ENCODE peak calls at places on chromosomes 6 and 20, in eight cellular contexts. F is left ventricle myocardium inferior, I is GM20000, Y is cardiac fibroblast, J is HFF-Myc, E is esophagus squamous epithelium, B is omental fat pad, G is endothelial cell. C is an unnamed sample.

GRCh38 chr6:90370493-90370959 is 73.9 kb upstream of the BACH2 start:
- DNase-seq in F (no peak), I (no peak), Y (no peak), J (no peak), E (no peak), B (no peak), G (no peak), C (no peak)

GRCh38 chr6:150366118-150366778 is 2.6 kb upstream of the IYD start:
- DNase-seq in F (no peak), I (no peak), Y (no peak), J (no peak), E (no peak), B (no peak), G (no peak), C (no peak)

GRCh38 chr20:36736451-36737182 is 9.3 kb downstream of the NDRG3 start:
- DNase-seq in F (no peak), I (no peak), Y (no peak), J (no peak), E (no peak), B (no peak), G (peak; percentile 6), C (no peak)

GRCh38 chr6:41643899-41644269 is 5.6 kb downstream of the MDFI start:
- DNase-seq in F (no peak), I (no peak), Y (no peak), J (no peak), E (no peak), B (no peak), G (no peak), C (no peak)

GRCh38 chr6:16576391-16577368 is 184.6 kb downstream of the ATXN1 start:
- DNase-seq in F (no peak), I (peak; percentile 39), Y (no peak), J (no peak), E (no peak), B (no peak), G (no peak), C (peak; percentile 4)

GRCh38 chr6:135182993-135183531 is 2.0 kb downstream of the MYB start:
- DNase-seq in F (no peak), I (peak; percentile 87), Y (no peak), J (no peak), E (no peak), B (no peak), G (peak; percentile 14), C (peak; percentile 64)

GRCh38 chr6:42369568-42369967 is 82.2 kb downstream of the TRERF1 start:
- DNase-seq in F (no peak), I (peak; percentile 31), Y (no peak), J (no peak), E (no peak), B (no peak), G (no peak), C (peak; percentile 55)

GRCh38 chr6:112007254-112007653 is 46.6 kb upstream of the CCN6 start:
- DNase-seq in F (no peak), I (no peak), Y (no peak), J (no peak), E (no peak), B (no peak), G (no peak), C (no peak)

GRCh38 chr6:111674413-111674812 is 68.7 kb upstream of the TRAF3IP2 start:
- DNase-seq in F (no peak), I (no peak), Y (no peak), J (no peak), E (no peak), B (no peak), G (no peak), C (no peak)

GRCh38 chr6:39859025-39859424 is 66.8 kb downstream of the DAAM2 start:
- DNase-seq in F (no peak), I (no peak), Y (no peak), J (no peak), E (no peak), B (no peak), G (no peak), C (no peak)

GRCh38 chr6:139753198-139753861 is 378.9 kb upstream of the CITED2 start:
- DNase-seq in F (no peak), I (no peak), Y (peak; percentile 75), J (no peak), E (no peak), B (no peak), G (no peak), C (no peak)

GRCh38 chr6:5204340-5204739 is 56.4 kb downstream of the LYRM4 start:
- DNase-seq in F (no peak), I (no peak), Y (no peak), J (no peak), E (no peak), B (no peak), G (no peak), C (no peak)

GRCh38 chr6:158131926-158132325 is 36.1 kb downstream of the SERAC1 start:
- DNase-seq in F (no peak), I (peak; percentile 14), Y (peak; percentile 39), J (peak; percentile 20), E (no peak), B (no peak), G (peak; percentile 8), C (peak; percentile 7)

GRCh38 chr6:106448000-106448426 is 87.5 kb downstream of the CRYBG1 start:
- DNase-seq in F (peak; percentile 34), I (peak; percentile 41), Y (no peak), J (no peak), E (no peak), B (no peak), G (no peak), C (no peak)

GRCh38 chr6:106446983-106447382 is 86.5 kb downstream of the CRYBG1 start:
- DNase-seq in F (no peak), I (no peak), Y (no peak), J (no peak), E (no peak), B (no peak), G (no peak), C (peak; percentile 5)

GRCh38 chr6:106445508-106445878 is 85.0 kb downstream of the CRYBG1 start:
- DNase-seq in F (no peak), I (no peak), Y (no peak), J (no peak), E (no peak), B (no peak), G (no peak), C (no peak)

GRCh38 chr6:106444777-106445507 is 84.4 kb downstream of the CRYBG1 start:
- DNase-seq in F (no peak), I (peak; percentile 77), Y (peak; percentile 76), J (peak; percentile 41), E (no peak), B (no peak), G (peak; percentile 36), C (peak; percentile 51)

DNA sequence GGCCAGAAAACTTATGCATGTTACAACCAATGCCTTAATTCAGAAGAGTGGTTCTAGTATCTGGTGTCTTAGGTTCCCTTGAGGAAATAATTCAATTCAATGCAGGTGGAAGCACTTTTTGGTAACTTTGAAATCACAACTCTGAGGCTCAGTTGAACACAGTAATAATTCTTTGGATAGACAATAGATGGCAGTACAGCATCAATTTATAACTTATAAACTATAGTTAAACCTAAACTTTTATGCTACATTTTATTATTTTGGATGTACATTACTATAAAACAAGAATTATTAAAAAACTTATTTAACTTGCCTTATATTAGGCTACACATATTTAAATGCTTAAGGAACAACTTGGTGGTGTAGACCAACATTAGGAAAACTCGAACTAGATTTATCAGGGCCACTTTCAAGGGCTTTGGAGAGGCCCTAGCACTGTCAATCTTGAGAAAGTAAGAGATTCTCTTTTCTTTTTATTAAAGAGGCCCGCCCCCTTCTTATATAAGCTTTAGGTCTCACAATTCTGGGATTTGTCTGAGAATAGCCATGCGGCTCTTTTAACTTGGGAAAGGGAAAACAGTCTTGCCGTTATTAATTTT is 85.9 kb downstream of the CRYBG1 start:
- DNase-seq in F (no peak), I (peak; percentile 27), Y (peak; percentile 42), J (no peak), E (no peak), B (no peak), G (no peak), C (no peak)
- TF ChIP-seq CTCF in F (peak; percentile 61), I (peak; percentile 13), Y (peak; percentile 28), J (peak; percentile 24), E (peak; percentile 26), B (no peak), G (peak; percentile 53), C (peak; percentile 40)

DNA sequence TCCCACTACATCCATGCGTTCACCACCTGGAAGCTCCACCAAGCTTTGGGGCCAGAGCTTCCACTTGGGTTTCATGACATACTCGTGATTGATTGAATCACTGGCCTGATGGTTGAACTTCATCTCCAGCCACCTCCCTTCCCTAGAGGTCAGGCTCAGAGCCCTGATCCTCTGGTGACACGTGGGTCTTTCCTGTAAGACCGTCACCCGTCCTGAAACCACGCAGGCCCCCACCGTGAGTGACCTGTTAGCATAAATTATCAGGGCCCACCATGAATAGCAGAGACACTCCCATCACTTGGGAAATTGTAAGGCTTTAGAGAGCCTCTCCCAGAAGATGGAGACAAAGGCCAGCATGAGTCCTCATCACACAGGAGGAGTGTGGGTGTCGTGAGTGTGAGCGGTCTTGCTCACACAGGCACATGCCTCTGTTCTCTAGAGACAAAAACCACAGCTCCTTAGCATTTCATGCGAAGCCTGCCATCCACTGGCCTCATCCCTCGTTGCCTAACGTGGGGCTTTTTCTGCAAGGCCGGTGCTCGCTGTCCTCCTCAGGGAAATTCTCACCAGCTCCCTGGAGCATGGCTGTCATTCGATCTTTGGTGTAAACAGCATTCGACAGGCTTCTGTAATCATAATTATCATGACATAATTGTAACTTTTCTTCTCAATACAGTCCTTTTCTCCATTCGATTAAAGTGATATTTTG is 65.1 kb upstream of the DUSP22 start:
- DNase-seq in F (no peak), I (peak; percentile 58), Y (peak; percentile 58), J (no peak), E (no peak), B (no peak), G (no peak), C (no peak)
- TF ChIP-seq CTCF in F (peak; percentile 27), I (peak; percentile 12), Y (peak; percentile 4), J (no peak), E (no peak), B (no peak), G (no peak), C (no peak)

GRCh38 chr20:4998160-4998651 is 3.1 kb downstream of the SLC23A2 start:
- DNase-seq in F (no peak), I (peak; percentile 68), Y (no peak), J (no peak), E (no peak), B (no peak), G (no peak), C (no peak)
- TF ChIP-seq CTCF in F (no peak), I (no peak), Y (peak; percentile 11), J (no peak), E (no peak), B (no peak), G (peak; percentile 34), C (no peak)

DNA sequence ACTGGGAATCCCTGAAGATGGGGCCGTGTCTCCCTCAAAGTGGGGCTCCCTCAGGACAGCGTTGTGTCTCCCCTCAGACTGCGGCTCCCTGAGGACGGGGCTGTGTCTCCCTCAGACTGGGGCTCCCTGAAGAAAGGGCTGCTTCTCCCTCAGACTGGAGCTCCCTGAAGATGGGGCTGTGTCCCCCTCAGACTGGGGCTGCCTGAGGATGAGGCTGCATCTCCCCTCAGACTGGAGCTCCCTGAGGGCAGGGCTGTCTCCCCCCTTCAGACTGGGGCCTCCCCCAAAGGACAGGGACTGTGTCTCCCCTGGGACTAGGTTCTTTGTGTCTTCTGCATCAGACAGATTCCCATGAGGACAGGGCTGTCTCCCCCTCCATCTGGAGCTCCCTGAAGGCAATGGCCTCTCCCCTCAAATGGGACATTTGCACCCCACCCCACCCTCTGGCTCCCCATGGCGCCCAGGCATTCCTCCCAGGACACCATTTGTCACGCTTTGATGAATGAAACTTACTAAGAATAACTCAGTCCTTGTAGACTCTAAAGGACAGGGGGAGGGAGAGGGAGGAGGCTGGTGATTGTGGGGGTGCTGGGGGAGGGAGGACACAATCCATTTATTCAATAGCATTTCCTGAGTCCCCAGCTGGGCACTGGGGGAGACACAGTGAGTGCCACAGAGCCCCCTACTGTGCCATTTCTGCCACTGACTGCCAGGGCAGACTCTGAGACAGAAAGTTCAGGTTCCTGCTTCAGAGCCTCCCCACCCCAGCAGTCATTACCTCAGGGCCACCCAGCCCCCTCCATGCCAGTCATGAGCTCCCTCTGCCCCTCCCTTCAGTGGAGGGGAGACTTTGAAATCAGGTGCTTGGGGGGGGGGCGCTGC is 122.4 kb downstream of the MRPL14 start:
- DNase-seq in F (peak; percentile 50), I (peak; percentile 35), Y (peak; percentile 34), J (no peak), E (no peak), B (no peak), G (no peak), C (peak; percentile 78)
- TF ChIP-seq CTCF in F (peak; percentile 44), I (peak; percentile 11), Y (peak; percentile 45), J (peak; percentile 23), E (no peak), B (no peak), G (no peak), C (peak; percentile 71)

C was measured in Calu3.